ENCODE peak calls at places on chromosomes 4 and X, in nine cellular contexts. Q is kidney; M is Peyer's patch; Y is OCI-LY7; P is CD8-positive, alpha-beta memory T cell; V is psoas muscle; Z is heart right ventricle; W is mucosa of descending colon; J is Caco-2. G is an unnamed sample.

GRCh38 chr4:86014599-86014998 is 345.3 kb downstream of the MAPK10 start:
- DNase-seq in Q (no peak), M (no peak), Y (peak; percentile 24), P (no peak), V (no peak), Z (no peak), W (no peak), J (no peak), G (no peak)

GRCh38 chrX:107849747-107850478 is 24.2 kb downstream of the MID2 start:
- DNase-seq in Q (no peak), M (no peak), Y (no peak), P (no peak), V (no peak), Z (no peak), W (no peak), J (no peak), G (peak; percentile 2)

GRCh38 chr4:185535818-185536729 is 767 bp upstream of the PDLIM3 start:
- DNase-seq in Q (no peak), M (no peak), Y (no peak), P (no peak), V (peak; percentile 43), Z (no peak), W (no peak), J (no peak), G (no peak)

GRCh38 chr4:123120473-123120872 is 198.1 kb upstream of the NUDT6 start:
- DNase-seq in Q (no peak), M (no peak), Y (no peak), P (no peak), V (no peak), Z (no peak), W (no peak), J (no peak), G (no peak)

GRCh38 chr4:27123050-27123768 is 262.6 kb downstream of the STIM2 start:
- DNase-seq in Q (no peak), M (peak; percentile 45), Y (no peak), P (no peak), V (no peak), Z (no peak), W (no peak), J (no peak), G (no peak)

GRCh38 chr4:8644461-8644891 is 51.9 kb downstream of the CPZ start:
- DNase-seq in Q (no peak), M (peak; percentile 14), Y (no peak), P (no peak), V (no peak), Z (no peak), W (no peak), J (no peak), G (no peak)

GRCh38 chrX:2185341-2186082 is 315.3 kb downstream of the DHRSX start:
- DNase-seq in Q (no peak), M (no peak), Y (peak; percentile 16), P (no peak), V (no peak), Z (no peak), W (no peak), J (no peak), G (no peak)

GRCh38 chrX:63529961-63530360 is 178.8 kb upstream of the SPIN4 start:
- DNase-seq in Q (no peak), M (no peak), Y (no peak), P (no peak), V (no peak), Z (no peak), W (no peak), J (no peak), G (no peak)

GRCh38 chr4:26120098-26120795 is 200.6 kb upstream of the RBPJ start:
- DNase-seq in Q (no peak), M (no peak), Y (no peak), P (no peak), V (no peak), Z (no peak), W (no peak), J (no peak), G (no peak)

GRCh38 chr4:128525387-128525786 is 237.8 kb upstream of the PGRMC2 start:
- DNase-seq in Q (no peak), M (no peak), Y (no peak), P (no peak), V (no peak), Z (no peak), W (no peak), J (no peak), G (no peak)

GRCh38 chr4:120749445-120750151 is 172.9 kb downstream of the PRDM5 start:
- DNase-seq in Q (no peak), M (no peak), Y (peak; percentile 98), P (no peak), V (no peak), Z (no peak), W (no peak), J (no peak), G (no peak)

GRCh38 chr4:909821-910220 is 22.3 kb downstream of the GAK start:
- DNase-seq in Q (peak; percentile 41), M (no peak), Y (no peak), P (no peak), V (peak; percentile 3), Z (no peak), W (peak; percentile 37), J (no peak), G (no peak)

GRCh38 chr4:906311-907102 is 25.6 kb downstream of the GAK start:
- DNase-seq in Q (peak; percentile 60), M (no peak), Y (no peak), P (no peak), V (no peak), Z (no peak), W (no peak), J (no peak), G (no peak)

GRCh38 chr4:907103-907400 is 25.1 kb downstream of the GAK start:
- DNase-seq in Q (peak; percentile 72), M (no peak), Y (no peak), P (no peak), V (no peak), Z (no peak), W (no peak), J (no peak), G (no peak)

GRCh38 chr4:909131-909571 is 23.0 kb downstream of the GAK start:
- DNase-seq in Q (peak; percentile 59), M (no peak), Y (no peak), P (no peak), V (no peak), Z (no peak), W (peak; percentile 34), J (no peak), G (no peak)

GRCh38 chr4:907691-908437 is 24.3 kb downstream of the GAK start:
- DNase-seq in Q (peak; percentile 78), M (no peak), Y (no peak), P (no peak), V (no peak), Z (no peak), W (no peak), J (no peak), G (no peak)
- H3K36me3 ChIP-seq in Q (peaks cover 8% of the 10 kb centered on the region), M (no peaks in the 10 kb centered on the region), Y (peaks cover 71% of the 10 kb centered on the region), P (peaks cover 12% of the 10 kb centered on the region), V (peaks cover 3% of the 10 kb centered on the region), Z (no peaks in the 10 kb centered on the region), W (no peaks in the 10 kb centered on the region), J (no peaks in the 10 kb centered on the region), G (peaks cover 20% of the 10 kb centered on the region)

GRCh38 chrX:40010550-40011364 is 87.0 kb downstream of the BCOR start:
- DNase-seq in Q (no peak), M (no peak), Y (no peak), P (no peak), V (no peak), Z (no peak), W (no peak), J (no peak), G (no peak)

GRCh38 chrX:40012800-40013682 is 84.7 kb downstream of the BCOR start:
- DNase-seq in Q (peak; percentile 91), M (peak; percentile 87), Y (peak; percentile 77), P (no peak), V (peak; percentile 68), Z (peak; percentile 75), W (peak; percentile 92), J (peak; percentile 72), G (no peak)

GRCh38 chrX:40011483-40012038 is 86.2 kb downstream of the BCOR start:
- DNase-seq in Q (no peak), M (no peak), Y (no peak), P (no peak), V (no peak), Z (no peak), W (no peak), J (no peak), G (no peak)

GRCh38 chrX:40009890-40010289 is 87.9 kb downstream of the BCOR start:
- DNase-seq in Q (no peak), M (no peak), Y (no peak), P (no peak), V (no peak), Z (no peak), W (no peak), J (no peak), G (no peak)

DNA sequence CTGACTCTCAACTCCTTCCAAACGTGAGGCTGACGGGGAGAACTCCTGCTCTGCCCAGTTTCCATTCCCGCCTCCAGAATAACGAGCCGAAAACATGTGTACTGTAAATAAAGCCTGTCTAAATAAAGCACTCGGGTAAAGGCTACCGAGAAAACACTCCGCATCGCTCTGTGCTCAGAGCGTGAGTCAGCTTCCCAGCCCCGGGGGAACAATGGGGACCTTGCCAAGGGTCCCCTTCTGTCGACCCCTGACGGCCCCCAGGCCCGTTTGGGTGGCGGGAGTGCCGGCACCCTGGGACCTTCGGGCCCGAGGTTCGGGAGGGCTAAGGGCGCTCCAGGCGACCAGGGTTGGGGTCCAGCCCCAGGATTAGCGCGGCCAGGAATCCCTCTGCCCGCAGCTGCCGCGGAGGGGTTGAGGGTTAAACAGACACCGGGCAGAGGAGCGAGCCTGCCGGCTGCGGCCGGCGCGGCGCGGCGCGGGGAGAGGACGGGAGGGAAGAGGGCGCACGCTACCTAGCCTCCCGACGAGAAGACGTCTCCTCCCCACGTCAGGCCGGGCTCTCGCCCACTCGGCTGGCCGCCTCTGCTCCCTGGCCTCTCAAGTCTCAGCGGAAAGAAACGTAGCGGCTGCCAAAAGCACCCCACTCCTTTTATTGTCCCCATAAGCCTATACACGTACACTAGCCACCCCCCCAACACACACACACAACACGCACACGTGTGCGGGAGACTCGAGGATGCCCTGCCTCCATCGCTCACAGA is 85.5 kb downstream of the BCOR start:
- DNase-seq in Q (peak; percentile 81), M (peak; percentile 59), Y (no peak), P (no peak), V (peak; percentile 41), Z (peak; percentile 47), W (peak; percentile 64), J (peak; percentile 23), G (peak; percentile 37)
- H3K9me3 ChIP-seq in Q (no peaks in the 10 kb centered on the region), M (no peaks in the 10 kb centered on the region), Y (no peaks in the 10 kb centered on the region), P (no peaks in the 10 kb centered on the region), V (no peaks in the 10 kb centered on the region), Z (peaks cover 7% of the 10 kb centered on the region), W (no peaks in the 10 kb centered on the region), J (no peaks in the 10 kb centered on the region), G (no peaks in the 10 kb centered on the region)

DNA sequence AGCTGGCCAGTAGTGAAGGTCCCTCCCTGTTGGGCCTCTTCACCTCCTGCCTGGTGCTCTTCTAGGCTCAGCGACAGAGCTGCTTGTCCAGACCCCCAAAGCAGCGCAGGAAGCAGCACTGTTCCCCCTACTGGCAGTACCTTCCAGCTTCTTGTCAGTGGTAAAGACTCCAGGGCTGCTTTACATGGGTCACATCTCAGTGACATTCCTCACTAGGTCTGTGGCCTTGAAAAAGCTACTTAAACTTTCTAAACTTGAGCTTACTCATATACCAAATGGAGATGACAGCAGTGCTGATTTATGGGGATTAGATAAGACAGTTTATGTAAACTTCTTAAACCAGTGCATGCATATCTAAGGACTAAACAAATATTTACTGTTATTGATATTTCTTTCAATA is 117.3 kb downstream of the FAT4 start:
- DNase-seq in Q (no peak), M (no peak), Y (no peak), P (no peak), V (no peak), Z (no peak), W (no peak), J (peak; percentile 3), G (no peak)
- H3K36me3 ChIP-seq in Q (no peaks in the 10 kb centered on the region), M (no peaks in the 10 kb centered on the region), Y (no peaks in the 10 kb centered on the region), P (no peaks in the 10 kb centered on the region), V (no peaks in the 10 kb centered on the region), Z (peaks cover 6% of the 10 kb centered on the region), W (no peaks in the 10 kb centered on the region), J (no peaks in the 10 kb centered on the region), G (no peaks in the 10 kb centered on the region)

GRCh38 chrX:38871129-38872029 is 70.1 kb downstream of the MID1IP1 start:
- DNase-seq in Q (no peak), M (no peak), Y (no peak), P (no peak), V (no peak), Z (no peak), W (no peak), J (no peak), G (no peak)
- H3K9me3 ChIP-seq in Q (no peaks in the 10 kb centered on the region), M (no peaks in the 10 kb centered on the region), Y (no peaks in the 10 kb centered on the region), P (no peaks in the 10 kb centered on the region), V (no peaks in the 10 kb centered on the region), Z (no peaks in the 10 kb centered on the region), W (no peaks in the 10 kb centered on the region), J (no peaks in the 10 kb centered on the region), G (no peaks in the 10 kb centered on the region)

G was measured in naive thymus-derived CD4-positive, alpha-beta T cell.